ENCODE peak calls at places on chromosomes 12 and 14, in nine cellular contexts. T is uterus, D is tibial nerve, S is ovary, U is breast epithelium, X is stomach, N is Peyer's patch, A is IMR-90, B is upper lobe of left lung. H is an unnamed sample.

GRCh38 chr14:104001003-104001402 is 58.7 kb upstream of the RD3L start:
- DNase-seq in T (no peak), D (no peak), S (no peak), U (no peak), X (no peak), N (no peak), A (no peak), B (no peak), H (no peak)

GRCh38 chr14:89635615-89636014 is 218.6 kb upstream of the FOXN3 start:
- DNase-seq in T (no peak), D (no peak), S (no peak), U (no peak), X (no peak), N (no peak), A (peak), B (no peak), H (no peak)

GRCh38 chr14:79734151-79734550 is 477.2 kb downstream of the DIO2 start:
- DNase-seq in T (no peak), D (no peak), S (no peak), U (no peak), X (no peak), N (no peak), A (no peak), B (no peak), H (no peak)

GRCh38 chr14:68779761-68780323 is 13.0 kb downstream of the ZFP36L1 start:
- DNase-seq in T (peak), D (no peak), S (peak), U (peak), X (peak), N (no peak), A (peak), B (peak), H (no peak)

GRCh38 chr12:28088566-28089277 is 101.5 kb upstream of the CCDC91 start:
- DNase-seq in T (no peak), D (no peak), S (no peak), U (no peak), X (no peak), N (no peak), A (no peak), B (no peak), H (no peak)

GRCh38 chr14:104557086-104557485 is 22.5 kb upstream of the C14orf180 start:
- DNase-seq in T (no peak), D (no peak), S (no peak), U (no peak), X (no peak), N (no peak), A (no peak), B (no peak), H (no peak)

GRCh38 chr14:58747181-58747580 is 109.4 kb downstream of the DACT1 start:
- DNase-seq in T (peak), D (peak), S (peak), U (peak), X (no peak), N (no peak), A (peak), B (peak), H (peak)

GRCh38 chr12:110818511-110818910 is 28.3 kb upstream of the CCDC63 start:
- DNase-seq in T (no peak), D (no peak), S (no peak), U (no peak), X (no peak), N (no peak), A (no peak), B (no peak), H (no peak)

GRCh38 chr12:34347367-34347766 is 325.1 kb downstream of the ALG10 start:
- DNase-seq in T (no peak), D (no peak), S (no peak), U (no peak), X (no peak), N (no peak), A (no peak), B (no peak), H (no peak)

GRCh38 chr14:31921251-31921650 is 155.9 kb upstream of the ARHGAP5 start:
- DNase-seq in T (no peak), D (no peak), S (no peak), U (no peak), X (no peak), N (no peak), A (peak), B (no peak), H (no peak)

GRCh38 chr14:39726563-39726962 is 294.3 kb upstream of the FBXO33 start:
- DNase-seq in T (no peak), D (no peak), S (no peak), U (no peak), X (no peak), N (no peak), A (no peak), B (no peak), H (no peak)

GRCh38 chr12:17577405-17577804 is 512.6 kb downstream of the RERGL start:
- DNase-seq in T (no peak), D (no peak), S (no peak), U (no peak), X (no peak), N (no peak), A (no peak), B (no peak), H (no peak)

GRCh38 chr12:17579148-17580026 is 510.6 kb downstream of the RERGL start:
- DNase-seq in T (no peak), D (no peak), S (no peak), U (no peak), X (no peak), N (no peak), A (no peak), B (no peak), H (no peak)
- H3K4me3 ChIP-seq in T (no peak), D (no peak), S (no peak), U (no peak), X (no peak), N (no peak), A (no peak), B (no peak), H (no peak)

DNA sequence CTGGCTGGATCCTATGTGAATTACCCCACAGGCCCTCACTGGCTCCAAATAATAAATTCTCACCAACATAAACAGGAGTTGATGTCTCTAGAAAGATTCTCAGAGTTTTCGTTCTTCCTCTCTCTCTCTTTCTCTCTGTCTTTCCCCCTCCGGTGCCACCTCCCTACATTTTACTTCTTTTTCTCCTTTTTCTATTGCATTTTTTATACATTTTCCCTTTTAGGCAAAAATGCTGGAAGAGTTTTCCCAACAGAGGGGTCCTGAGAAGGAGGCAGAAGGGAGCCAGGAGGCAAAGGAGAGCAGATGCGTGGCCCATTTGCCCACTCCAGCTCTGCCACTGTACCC is 826 bp upstream of the HOXC6 start:
- DNase-seq in T (no peak), D (no peak), S (no peak), U (no peak), X (no peak), N (no peak), A (no peak), B (no peak), H (no peak)
- H3K27ac ChIP-seq in T (no peak), D (peak), S (no peak), U (peak), X (no peak), N (peak), A (no peak), B (no peak), H (no peak)

GRCh38 chr12:121791671-121792496 is 1.6 kb downstream of the RHOF start:
- DNase-seq in T (no peak), D (no peak), S (no peak), U (no peak), X (peak), N (no peak), A (no peak), B (peak), H (no peak)
- TF ChIP-seq POLR2A in T (no peak), D (no peak), S (no peak), U (no peak), X (no peak), N (peak), A (no peak), B (no peak), H (no peak)

GRCh38 chr12:56725723-56726102 is 614 bp upstream of the NACA start:
- DNase-seq in T (no peak), D (no peak), S (no peak), U (no peak), X (no peak), N (no peak), A (no peak), B (no peak), H (no peak)
- H3K4me3 ChIP-seq in T (peak), D (peak), S (peak), U (peak), X (peak), N (peak), A (peak), B (peak), H (no peak)

GRCh38 chr12:50639721-50640120 is 124.2 kb upstream of the ATF1 start:
- DNase-seq in T (no peak), D (no peak), S (no peak), U (no peak), X (no peak), N (no peak), A (no peak), B (no peak), H (no peak)

GRCh38 chr12:50642035-50642451 is 121.9 kb upstream of the ATF1 start:
- DNase-seq in T (no peak), D (no peak), S (no peak), U (no peak), X (no peak), N (no peak), A (peak), B (no peak), H (no peak)

GRCh38 chr12:50642755-50643154 is 121.1 kb upstream of the ATF1 start:
- DNase-seq in T (no peak), D (no peak), S (no peak), U (peak), X (no peak), N (no peak), A (no peak), B (no peak), H (no peak)

GRCh38 chr12:50640321-50640939 is 123.5 kb upstream of the ATF1 start:
- DNase-seq in T (no peak), D (no peak), S (no peak), U (no peak), X (no peak), N (no peak), A (no peak), B (no peak), H (no peak)

GRCh38 chr12:50641566-50641965 is 122.3 kb upstream of the ATF1 start:
- DNase-seq in T (no peak), D (no peak), S (no peak), U (no peak), X (no peak), N (no peak), A (no peak), B (no peak), H (peak)
- H3K27ac ChIP-seq in T (no peak), D (no peak), S (no peak), U (no peak), X (no peak), N (no peak), A (no peak), B (no peak), H (no peak)

GRCh38 chr14:101176535-101177205 is 273.1 kb upstream of the RTL1 start:
- DNase-seq in T (peak), D (no peak), S (peak), U (no peak), X (no peak), N (no peak), A (no peak), B (no peak), H (no peak)
- TF ChIP-seq POLR2A in T (no peak), D (no peak), S (no peak), U (no peak), X (no peak), N (no peak), A (no peak), B (no peak), H (no peak)

GRCh38 chr12:32828120-32828519 is 68.5 kb downstream of the PKP2 start:
- DNase-seq in T (no peak), D (no peak), S (no peak), U (no peak), X (no peak), N (no peak), A (no peak), B (no peak), H (no peak)
- H3K4me3 ChIP-seq in T (no peak), D (no peak), S (no peak), U (no peak), X (no peak), N (no peak), A (no peak), B (no peak), H (no peak)

GRCh38 chr12:51359851-51360250 is 13.4 kb upstream of the CELA1 start:
- DNase-seq in T (no peak), D (no peak), S (no peak), U (no peak), X (no peak), N (no peak), A (no peak), B (no peak), H (no peak)
- H3K27ac ChIP-seq in T (no peak), D (no peak), S (no peak), U (no peak), X (no peak), N (no peak), A (no peak), B (no peak), H (no peak)

GRCh38 chr14:64704145-64704742 is at the start of gene PLEKHG3:
- DNase-seq in T (peak), D (peak), S (peak), U (peak), X (peak), N (no peak), A (peak), B (peak), H (peak)
- TF ChIP-seq POLR2A in T (peak), D (no peak), S (peak), U (peak), X (no peak), N (peak), A (no peak), B (no peak), H (peak)